ENCODE peak calls at places on chromosomes 3 and 15, in seven cellular contexts. F is H1, X is GM12892, Y is GM12878, I is SK-N-SH, H is HepG2, S is K562. N is an unnamed sample.

GRCh38 chr3:146065573-146066006 is 95.4 kb downstream of the PLOD2 start:
- DNase-seq in Y (no peak), F (no peak), I (no peak), X (no peak), H (peak; percentile 50), S (no peak), N (no peak)

GRCh38 chr15:78035319-78035718 is 42.2 kb downstream of the TBC1D2B start:
- DNase-seq in S (no peak), I (no peak), H (no peak), X (no peak), F (no peak), Y (no peak), N (no peak)

GRCh38 chr3:49966233-49966942 is 26.4 kb downstream of the RBM6 start:
- DNase-seq in I (no peak), F (no peak), S (no peak), H (no peak), Y (no peak), X (no peak), N (no peak)

GRCh38 chr3:122299872-122300460 is 25.1 kb upstream of the CSTA start:
- DNase-seq in F (peak; percentile 59), S (peak; percentile 29), X (no peak), Y (no peak), H (peak; percentile 33), I (peak; percentile 24), N (no peak)

GRCh38 chr3:109098245-109098644 is 19.7 kb downstream of the MORC1 start:
- DNase-seq in F (no peak), X (no peak), H (peak; percentile 7), S (peak; percentile 7), Y (no peak), I (no peak), N (no peak)

GRCh38 chr15:76961277-76962010 is 29.9 kb downstream of the RCN2 start:
- DNase-seq in X (no peak), I (no peak), F (no peak), Y (no peak), S (no peak), H (no peak), N (no peak)

GRCh38 chr3:86771741-86772512 is 219.0 kb downstream of the VGLL3 start:
- DNase-seq in X (no peak), Y (no peak), H (no peak), S (no peak), I (no peak), F (no peak), N (no peak)

GRCh38 chr3:34268032-34268760 is 469.8 kb downstream of the PDCD6IP start:
- DNase-seq in X (no peak), S (no peak), H (no peak), Y (no peak), I (no peak), F (no peak), N (no peak)

GRCh38 chr3:8777201-8777977 is 8.0 kb upstream of the OXTR start:
- DNase-seq in X (no peak), Y (no peak), I (no peak), F (no peak), S (no peak), H (no peak), N (no peak)

GRCh38 chr3:69143055-69143454 is 20.7 kb upstream of the LMOD3 start:
- DNase-seq in Y (no peak), H (no peak), F (no peak), X (no peak), S (no peak), I (no peak), N (no peak)

DNA sequence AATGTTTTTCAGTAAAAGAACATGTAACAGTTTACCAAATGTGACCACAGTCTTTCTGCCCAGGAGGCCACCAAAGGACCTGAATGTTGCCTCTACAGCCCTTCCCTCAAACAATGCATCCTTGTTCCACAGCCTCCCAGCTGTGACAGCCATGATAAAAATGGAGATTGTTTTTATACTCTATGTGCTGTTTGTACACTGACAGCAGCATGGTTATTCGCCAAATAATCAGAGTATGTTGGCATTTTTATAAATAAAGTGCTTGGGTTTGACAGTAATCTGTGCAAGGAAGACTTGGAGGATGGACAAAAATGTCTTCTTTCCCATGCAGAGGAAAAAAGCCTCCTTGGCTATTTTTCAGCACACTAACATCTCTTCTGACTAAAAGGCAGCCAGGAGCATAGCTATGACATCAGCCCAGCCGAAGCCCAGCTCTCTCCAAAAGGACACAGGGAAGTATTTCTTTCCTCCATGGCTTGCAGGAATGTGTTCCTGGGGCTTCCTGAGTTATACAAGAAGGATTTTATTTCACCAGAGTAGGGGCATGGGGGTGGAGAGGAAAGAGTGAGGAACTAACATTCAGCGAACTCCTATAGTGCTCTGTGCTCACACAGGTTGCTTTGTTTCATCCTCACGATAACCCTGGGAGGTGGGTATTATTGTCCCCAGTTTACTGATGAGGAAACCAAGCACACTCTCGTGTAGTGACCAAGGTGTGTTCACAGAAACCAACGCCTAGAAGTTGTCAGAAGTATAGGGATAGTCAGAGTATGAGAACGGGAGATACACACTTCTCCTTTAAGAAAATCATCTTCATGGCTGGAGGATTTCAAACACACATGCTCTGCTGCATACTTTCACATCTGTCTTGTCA is 339.7 kb downstream of the MECOM start:
- DNase-seq in Y (no peak), S (no peak), H (no peak), X (no peak), F (no peak), I (no peak), N (no peak)
- TF ChIP-seq TAF1 in Y (no peak), S (no peak), H (no peak), X (no peak), F (no peak), I (no peak), N (no peak)

GRCh38 chr3:165920984-165921383 is 83.8 kb upstream of the BCHE start:
- DNase-seq in F (no peak), S (no peak), Y (no peak), X (no peak), I (no peak), H (no peak), N (no peak)

GRCh38 chr3:165919284-165919683 is 82.1 kb upstream of the BCHE start:
- DNase-seq in Y (no peak), I (no peak), S (no peak), H (no peak), X (no peak), F (no peak), N (no peak)
- TF ChIP-seq TAF1 in Y (no peak), I (no peak), S (no peak), H (no peak), X (no peak), F (no peak), N (no peak)

DNA sequence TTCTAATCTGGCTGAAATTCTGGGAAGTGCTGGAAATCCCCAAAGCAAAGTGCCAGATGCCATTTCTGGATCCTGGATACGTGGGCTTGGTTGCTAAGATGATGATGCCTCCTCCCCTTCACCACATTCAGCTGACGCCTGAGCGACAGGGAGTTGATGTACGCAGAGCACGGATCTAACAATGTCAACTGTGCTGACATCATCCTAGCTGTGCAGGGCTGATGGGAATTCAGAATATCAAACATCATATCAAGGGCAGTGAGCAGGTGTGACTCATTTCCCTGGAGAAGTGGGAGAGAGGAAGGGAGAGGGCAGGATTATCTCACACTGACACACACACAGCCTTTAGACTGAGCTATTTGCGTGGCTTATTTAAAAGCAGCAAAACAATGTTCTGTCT is 92.6 kb upstream of the ZBTB20 start:
- DNase-seq in H (peak; percentile 9), X (no peak), Y (no peak), S (peak; percentile 29), F (no peak), I (peak; percentile 54), N (no peak)
- TF ChIP-seq TAF1 in H (no peak), X (no peak), Y (no peak), S (no peak), F (no peak), I (peak; percentile 69), N (no peak)

GRCh38 chr3:42012935-42013651 is 51.2 kb upstream of the ULK4 start:
- DNase-seq in F (peak; percentile 72), Y (peak; percentile 86), S (no peak), I (peak; percentile 96), X (peak; percentile 73), H (peak; percentile 37), N (peak; percentile 69)

GRCh38 chr3:42014443-42014945 is 52.6 kb upstream of the ULK4 start:
- DNase-seq in Y (no peak), X (no peak), F (no peak), I (no peak), S (no peak), H (no peak), N (no peak)

GRCh38 chr3:42010530-42010929 is 48.6 kb upstream of the ULK4 start:
- DNase-seq in H (no peak), X (no peak), S (no peak), Y (no peak), F (no peak), I (no peak), N (no peak)

GRCh38 chr3:42013652-42014442 is 51.9 kb upstream of the ULK4 start:
- DNase-seq in Y (no peak), S (peak; percentile 96), F (peak; percentile 62), I (peak; percentile 82), X (no peak), H (no peak), N (peak; percentile 29)

GRCh38 chr3:42012378-42012934 is 50.6 kb upstream of the ULK4 start:
- DNase-seq in S (no peak), X (no peak), H (no peak), Y (no peak), F (no peak), I (no peak), N (peak; percentile 37)
- TF ChIP-seq TAF1 in S (no peak), X (no peak), H (no peak), Y (no peak), F (no peak), I (no peak), N (no peak)

DNA sequence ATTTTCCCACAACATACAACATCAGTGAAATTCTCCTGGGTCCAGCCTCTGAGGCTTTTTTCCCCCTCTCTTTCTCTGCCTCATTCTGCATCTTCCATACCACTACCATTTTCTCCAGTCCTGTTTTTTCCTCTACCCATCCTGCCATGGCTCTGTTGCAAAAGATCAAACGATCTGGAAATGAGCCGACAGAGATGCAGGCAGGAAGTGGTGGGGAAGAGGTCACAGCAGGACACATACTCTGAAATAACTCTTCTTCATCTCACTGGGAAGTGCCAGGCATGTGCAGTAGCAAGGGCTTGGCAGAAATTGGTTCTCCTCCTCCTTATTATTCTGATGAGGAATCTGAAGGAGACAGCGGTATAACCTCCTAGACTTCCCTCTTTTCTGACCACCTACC is 114.3 kb downstream of the CORO2B start:
- DNase-seq in X (no peak), I (peak; percentile 39), S (no peak), H (no peak), F (no peak), Y (no peak), N (no peak)
- TF ChIP-seq TAF1 in X (no peak), I (no peak), S (no peak), H (no peak), F (no peak), Y (no peak), N (no peak)

GRCh38 chr3:65604863-65605526 is 433.7 kb downstream of the MAGI1 start:
- DNase-seq in X (no peak), Y (no peak), H (no peak), F (no peak), I (no peak), S (peak; percentile 25), N (no peak)
- TF ChIP-seq TAF1 in X (no peak), Y (no peak), H (no peak), F (no peak), I (no peak), S (no peak), N (no peak)

GRCh38 chr3:128845695-128846491 is 33.5 kb upstream of the ACAD9 start:
- DNase-seq in H (peak; percentile 60), I (peak; percentile 94), F (peak; percentile 97), X (peak; percentile 88), S (peak; percentile 92), Y (peak; percentile 7), N (peak; percentile 92)
- TF ChIP-seq TAF1 in H (no peak), I (no peak), F (no peak), X (no peak), S (peak; percentile 33), Y (no peak), N (no peak)

N was measured in GM12891.